ENCODE peak calls at places on chromosomes 11 and 22, in ten cellular contexts. N, Q, R, X, S, C, E, F, H and Z are unnamed samples.

GRCh38 chr22:44181912-44182590 is 1.3 kb downstream of the PARVG start:
- DNase-seq in N (no peak), Q (no peak), R (no peak), X (no peak), S (no peak), C (no peak), E (no peak), F (no peak), H (peak), Z (no peak)

GRCh38 chr22:27853404-27853803 is 51.8 kb upstream of the MN1 start:
- DNase-seq in N (no peak), Q (no peak), R (no peak), X (peak), S (no peak), C (no peak), E (peak), F (no peak), H (no peak), Z (no peak)

GRCh38 chr11:96204721-96205459 is 138.1 kb downstream of the MAML2 start:
- DNase-seq in N (no peak), Q (no peak), R (no peak), X (no peak), S (no peak), C (no peak), E (peak), F (no peak), H (no peak), Z (no peak)

GRCh38 chr11:110349109-110349996 is 52.9 kb upstream of the RDX start:
- DNase-seq in N (no peak), Q (no peak), R (no peak), X (no peak), S (no peak), C (no peak), E (no peak), F (no peak), H (no peak), Z (no peak)

GRCh38 chr11:134607963-134608750 is 196.1 kb upstream of the B3GAT1 start:
- DNase-seq in N (no peak), Q (no peak), R (no peak), X (no peak), S (no peak), C (no peak), E (no peak), F (no peak), H (no peak), Z (no peak)

GRCh38 chr11:103803062-103803461 is 233.4 kb upstream of the DDI1 start:
- DNase-seq in N (no peak), Q (no peak), R (peak), X (peak), S (no peak), C (no peak), E (peak), F (no peak), H (no peak), Z (no peak)

GRCh38 chr22:45499746-45500145 is 2.9 kb upstream of the FBLN1 start:
- DNase-seq in N (no peak), Q (no peak), R (no peak), X (no peak), S (peak), C (no peak), E (no peak), F (no peak), H (no peak), Z (no peak)

GRCh38 chr11:57763568-57763967 is 2.0 kb downstream of the CTNND1 start:
- DNase-seq in N (peak), Q (no peak), R (peak), X (peak), S (no peak), C (no peak), E (peak), F (no peak), H (no peak), Z (no peak)

GRCh38 chr11:68424101-68424632 is 36.4 kb upstream of the PPP6R3 start:
- DNase-seq in N (no peak), Q (no peak), R (no peak), X (no peak), S (no peak), C (no peak), E (no peak), F (no peak), H (no peak), Z (no peak)

GRCh38 chr11:5690216-5690615 is 626 bp downstream of the TRIM22 start:
- DNase-seq in N (no peak), Q (no peak), R (peak), X (peak), S (no peak), C (no peak), E (peak), F (no peak), H (no peak), Z (no peak)

GRCh38 chr11:112770487-112770886 is 190.7 kb upstream of the NCAM1 start:
- DNase-seq in N (no peak), Q (no peak), R (no peak), X (no peak), S (no peak), C (no peak), E (peak), F (no peak), H (no peak), Z (no peak)

GRCh38 chr11:126601550-126602215 is 246.2 kb downstream of the ST3GAL4 start:
- DNase-seq in N (no peak), Q (no peak), R (no peak), X (no peak), S (no peak), C (no peak), E (no peak), F (no peak), H (no peak), Z (no peak)

DNA sequence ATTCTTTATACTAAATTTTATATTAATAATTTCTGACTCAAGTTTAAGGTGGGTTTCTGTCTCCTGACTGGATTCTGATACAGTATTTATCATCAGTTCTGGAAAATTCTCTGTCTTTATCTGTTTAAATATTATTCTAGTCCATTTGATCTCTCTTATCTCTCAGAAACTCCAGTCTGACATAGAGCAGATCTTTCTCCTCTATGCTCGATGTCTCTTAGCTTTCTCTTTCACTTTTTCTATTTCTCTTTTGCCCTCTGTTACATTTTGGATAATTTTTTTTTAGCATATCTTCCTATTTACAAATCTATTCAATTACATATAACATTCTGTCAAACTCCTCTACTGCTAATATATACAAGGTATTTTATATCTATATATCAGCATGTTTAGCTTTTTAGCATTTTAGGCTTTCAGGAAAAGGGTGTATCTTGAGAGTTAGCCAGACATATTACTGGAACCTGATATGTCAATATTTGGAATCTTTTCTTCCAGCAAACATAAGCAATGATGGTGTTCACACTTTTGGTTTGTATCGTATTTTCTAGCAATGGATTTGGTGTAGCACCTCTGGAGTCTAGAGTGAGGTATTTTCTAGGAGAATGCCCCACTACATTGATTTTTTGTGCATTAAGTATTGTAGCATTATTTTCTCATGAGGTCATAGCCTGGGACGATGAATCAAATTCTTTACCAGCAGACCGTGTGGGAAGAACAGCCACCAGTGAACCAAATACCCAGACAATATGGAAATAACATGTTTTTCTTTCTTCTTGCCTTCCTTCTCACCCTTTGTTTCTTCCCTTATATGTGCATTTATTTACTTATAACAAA is 4.1 kb upstream of the NNMT start:
- DNase-seq in N (no peak), Q (no peak), R (peak), X (peak), S (no peak), C (no peak), E (peak), F (no peak), H (no peak), Z (peak)
- H3K4me3 ChIP-seq in N (no peak), Q (peak), R (no peak), X (peak), S (peak), C (no peak), E (peak), F (peak), H (peak), Z (no peak)

DNA sequence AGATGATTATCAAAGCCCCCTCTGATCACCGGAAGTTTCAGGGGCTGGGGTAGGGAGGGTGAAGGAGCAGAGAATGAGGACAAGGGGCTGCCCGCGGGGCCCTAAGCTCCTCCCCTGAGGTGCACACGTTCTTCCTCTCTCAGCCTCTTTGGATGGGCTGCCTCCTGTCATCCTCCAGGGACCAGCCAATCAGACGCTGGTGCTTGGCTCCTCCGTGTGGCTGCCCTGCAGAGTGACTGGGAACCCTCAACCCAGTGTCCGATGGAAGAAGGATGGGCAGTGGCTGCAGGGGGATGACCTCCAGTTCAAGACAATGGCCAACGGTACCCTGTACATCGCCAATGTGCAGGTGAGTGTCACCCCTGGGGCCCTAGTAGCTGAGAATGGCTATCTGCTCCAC is 7.5 kb downstream of the ROBO3 start:
- DNase-seq in N (no peak), Q (no peak), R (no peak), X (no peak), S (no peak), C (peak), E (no peak), F (no peak), H (no peak), Z (no peak)
- TF ChIP-seq CTCF in N (no peak), Q (no peak), R (no peak), X (no peak), S (no peak), C (no peak), E (no peak), F (no peak), H (no peak), Z (no peak)

GRCh38 chr11:64028398-64029115 is 7.2 kb upstream of the FLRT1 start:
- DNase-seq in N (peak), Q (no peak), R (no peak), X (no peak), S (no peak), C (no peak), E (no peak), F (no peak), H (no peak), Z (no peak)
- H3K4me3 ChIP-seq in N (no peak), Q (no peak), R (no peak), X (no peak), S (no peak), C (no peak), E (no peak), F (peak), H (no peak), Z (no peak)

GRCh38 chr11:59810189-59810910 is at the start of gene MRPL16:
- DNase-seq in N (peak), Q (peak), R (peak), X (peak), S (peak), C (peak), E (peak), F (peak), H (peak), Z (peak)
- TF ChIP-seq CTCF in N (peak), Q (peak), R (peak), X (no peak), S (peak), C (no peak), E (no peak), F (no peak), H (peak), Z (no peak)

DNA sequence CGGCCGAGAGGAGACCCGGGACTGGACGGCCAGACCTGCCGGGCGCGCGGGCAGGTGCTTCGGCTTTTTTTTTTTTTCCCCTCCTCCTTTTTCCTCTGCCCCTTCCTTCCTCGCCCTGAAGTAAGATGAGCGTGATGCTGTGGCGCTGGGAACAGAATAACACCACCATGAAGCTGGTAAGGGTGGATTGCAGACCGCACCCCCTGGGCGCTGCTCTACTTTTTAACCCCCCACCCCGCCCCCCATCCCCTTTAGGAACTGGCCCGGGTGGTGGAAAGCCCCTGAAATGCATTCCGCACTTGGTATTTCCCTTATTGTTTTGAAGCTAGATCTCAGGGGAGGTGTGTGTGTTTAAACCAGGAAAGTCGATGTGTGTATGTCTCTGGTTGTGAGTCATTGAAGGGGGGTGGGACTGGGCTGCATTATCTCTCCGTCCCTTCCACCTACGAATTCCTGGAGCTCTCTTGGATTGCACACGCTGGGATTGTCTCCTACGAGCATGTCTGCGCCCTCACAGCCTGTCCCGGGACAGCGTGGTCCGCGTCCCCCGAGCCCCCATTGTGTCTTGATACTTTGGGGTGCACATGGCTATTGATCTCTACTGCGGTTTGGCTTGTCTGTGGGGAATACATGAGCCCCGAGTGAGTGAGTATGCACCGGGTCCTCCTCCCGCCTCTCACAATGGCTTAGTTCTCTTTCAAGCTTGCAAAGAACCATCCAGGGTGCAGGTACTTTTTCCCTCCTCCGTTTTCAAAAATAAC is 64.9 kb downstream of the NAV2 start:
- DNase-seq in N (peak), Q (peak), R (peak), X (peak), S (no peak), C (no peak), E (peak), F (no peak), H (no peak), Z (peak)
- H3K4me3 ChIP-seq in N (peak), Q (peak), R (no peak), X (peak), S (peak), C (peak), E (peak), F (peak), H (peak), Z (peak)

GRCh38 chr11:40129276-40129675 is 1330.2 kb downstream of the LRRC4C start:
- DNase-seq in N (peak), Q (no peak), R (peak), X (peak), S (no peak), C (no peak), E (no peak), F (no peak), H (no peak), Z (no peak)
- TF ChIP-seq CTCF in N (peak), Q (peak), R (no peak), X (no peak), S (no peak), C (no peak), E (no peak), F (no peak), H (peak), Z (peak)